ENCODE peak calls at places on chromosomes 7 and 10, in six cellular contexts. Y, M, S, N, A and J are unnamed samples. For H3K4me1, the result is how much of the 10 kb centered on the place peaks cover.

GRCh38 chr10:56537984-56538383 is 176.9 kb upstream of the ZWINT start:
- DNase-seq in Y (peak), M (no peak), S (no peak), N (no peak), A (no peak), J (no peak)

GRCh38 chr10:69057261-69057950 is 30.5 kb upstream of the SRGN start:
- DNase-seq in Y (no peak), M (peak), S (peak), N (peak), A (peak), J (peak)

GRCh38 chr7:104548861-104549260 is 220.5 kb downstream of the LHFPL3 start:
- DNase-seq in Y (no peak), M (no peak), S (no peak), N (no peak), A (no peak), J (no peak)

GRCh38 chr10:97399843-97400545 is 1.1 kb downstream of the RRP12 start:
- DNase-seq in Y (peak), M (peak), S (peak), N (no peak), A (no peak), J (no peak)

GRCh38 chr7:82697897-82698296 is 254.3 kb upstream of the CACNA2D1 start:
- DNase-seq in Y (no peak), M (no peak), S (peak), N (no peak), A (no peak), J (no peak)

GRCh38 chr7:28551311-28551710 is 139.0 kb downstream of the CREB5 start:
- DNase-seq in Y (no peak), M (no peak), S (no peak), N (no peak), A (no peak), J (no peak)

GRCh38 chr7:14748461-14748860 is 154.1 kb downstream of the DGKB start:
- DNase-seq in Y (no peak), M (no peak), S (peak), N (no peak), A (no peak), J (no peak)

GRCh38 chr10:77505431-77506334 is 131.9 kb downstream of the KCNMA1 start:
- DNase-seq in Y (peak), M (no peak), S (no peak), N (no peak), A (no peak), J (no peak)

GRCh38 chr10:124005091-124005490 is 88.3 kb downstream of the CHST15 start:
- DNase-seq in Y (no peak), M (no peak), S (no peak), N (no peak), A (peak), J (no peak)

GRCh38 chr7:27961255-27961654 is 219.3 kb downstream of the JAZF1 start:
- DNase-seq in Y (peak), M (no peak), S (no peak), N (no peak), A (no peak), J (no peak)

GRCh38 chr7:96090756-96091155 is 231.1 kb downstream of the SLC25A13 start:
- DNase-seq in Y (no peak), M (no peak), S (no peak), N (no peak), A (no peak), J (no peak)

GRCh38 chr10:48470115-48470892 is 134.6 kb downstream of the ARHGAP22 start:
- DNase-seq in Y (no peak), M (no peak), S (peak), N (no peak), A (no peak), J (no peak)

GRCh38 chr7:12715372-12716133 is 28.1 kb downstream of the ARL4A start:
- DNase-seq in Y (no peak), M (peak), S (peak), N (peak), A (peak), J (peak)

DNA sequence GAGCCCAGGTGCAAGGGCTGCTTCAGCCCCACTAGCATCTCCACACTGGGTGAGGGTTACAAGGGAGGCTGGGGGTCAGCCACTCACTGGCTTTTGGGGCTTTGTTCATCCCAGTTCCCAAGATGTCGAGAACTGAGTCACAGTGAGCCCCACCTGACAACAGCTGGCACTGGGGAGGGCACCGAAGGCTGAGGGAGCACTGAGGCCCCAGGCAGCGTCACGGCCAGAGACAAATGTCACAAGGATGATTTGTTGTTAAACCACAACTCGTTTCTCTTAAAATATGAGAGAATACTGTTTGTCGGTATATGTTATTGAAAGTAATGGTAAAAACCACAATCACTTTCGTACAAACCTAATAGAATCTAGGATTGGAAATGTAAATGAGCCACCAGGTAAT is 219.9 kb downstream of the CELF2 start:
- DNase-seq in Y (no peak), M (no peak), S (no peak), N (no peak), A (no peak), J (peak)
- H3K4me1 ChIP-seq in Y (under half), M (half or more), S (under half), N (under half), A (under half), J (half or more)

GRCh38 chr10:87868277-87868676 is 4.9 kb downstream of the PTEN start:
- DNase-seq in Y (no peak), M (no peak), S (peak), N (no peak), A (no peak), J (no peak)

GRCh38 chr10:87866575-87866974 is 3.1 kb downstream of the PTEN start:
- DNase-seq in Y (no peak), M (no peak), S (peak), N (no peak), A (no peak), J (no peak)

GRCh38 chr10:87870154-87870553 is 6.7 kb downstream of the PTEN start:
- DNase-seq in Y (no peak), M (no peak), S (no peak), N (no peak), A (no peak), J (no peak)

GRCh38 chr10:87865201-87866025 is 2.0 kb downstream of the PTEN start:
- DNase-seq in Y (no peak), M (no peak), S (peak), N (no peak), A (no peak), J (no peak)

GRCh38 chr10:87867453-87867852 is 4.0 kb downstream of the PTEN start:
- DNase-seq in Y (no peak), M (no peak), S (peak), N (no peak), A (no peak), J (no peak)
- H3K4me3 ChIP-seq in Y (peak), M (peak), S (peak), N (peak), A (peak), J (peak)

GRCh38 chr10:61750943-61751471 is 88.3 kb downstream of the CABCOCO1 start:
- DNase-seq in Y (no peak), M (peak), S (peak), N (peak), A (peak), J (peak)
- H3K4me1 ChIP-seq in Y (under half), M (under half), S (under half), N (under half), A (under half), J (under half)

GRCh38 chr7:332646-333398 is 42.9 kb downstream of the FOXL3 start:
- DNase-seq in Y (no peak), M (peak), S (peak), N (peak), A (peak), J (peak)
- H3K4me3 ChIP-seq in Y (peak), M (no peak), S (peak), N (peak), A (peak), J (peak)

DNA sequence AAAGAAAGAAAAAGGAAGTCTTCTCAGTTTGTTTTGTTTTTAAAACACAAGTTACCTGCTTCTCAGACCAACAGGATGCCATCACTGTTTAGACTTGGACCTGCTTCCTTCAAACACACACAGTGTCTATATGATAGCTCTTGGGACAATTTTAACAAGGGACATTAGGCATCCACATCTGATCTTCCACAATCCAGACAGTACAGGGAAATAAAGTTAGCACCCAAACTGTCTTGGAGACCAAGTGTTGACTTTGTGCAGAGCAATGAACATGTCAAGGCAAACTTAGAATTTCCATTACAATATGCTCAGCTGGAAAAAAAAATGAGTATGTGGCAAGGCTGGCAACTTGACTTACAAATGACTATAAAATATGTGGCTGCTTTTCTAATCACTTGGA is 80.9 kb downstream of the SGMS1 start:
- DNase-seq in Y (no peak), M (no peak), S (no peak), N (no peak), A (no peak), J (no peak)
- H3K4me1 ChIP-seq in Y (under half), M (half or more), S (under half), N (under half), A (under half), J (under half)

GRCh38 chr7:150343225-150343624 is 1.8 kb upstream of the RARRES2 start:
- DNase-seq in Y (no peak), M (no peak), S (no peak), N (no peak), A (no peak), J (no peak)

GRCh38 chr7:150340875-150341262 is 560 bp downstream of the RARRES2 start:
- DNase-seq in Y (no peak), M (no peak), S (no peak), N (no peak), A (no peak), J (no peak)

GRCh38 chr7:150340024-150340749 is 1.2 kb downstream of the RARRES2 start:
- DNase-seq in Y (no peak), M (peak), S (no peak), N (no peak), A (peak), J (no peak)

GRCh38 chr7:150342119-150342405 is 633 bp upstream of the RARRES2 start:
- DNase-seq in Y (no peak), M (no peak), S (no peak), N (no peak), A (no peak), J (no peak)

GRCh38 chr7:150341263-150342118 is at the start of gene RARRES2:
- DNase-seq in Y (no peak), M (peak), S (no peak), N (peak), A (no peak), J (no peak)
- H3K4me3 ChIP-seq in Y (no peak), M (no peak), S (no peak), N (peak), A (peak), J (no peak)

GRCh38 chr10:73873163-73873842 is 1.1 kb downstream of the CAMK2G start:
- DNase-seq in Y (no peak), M (no peak), S (no peak), N (no peak), A (no peak), J (no peak)

GRCh38 chr10:73871915-73872710 is 2.2 kb downstream of the CAMK2G start:
- DNase-seq in Y (no peak), M (no peak), S (no peak), N (no peak), A (no peak), J (no peak)

GRCh38 chr10:73868655-73869195 is 5.6 kb downstream of the CAMK2G start:
- DNase-seq in Y (no peak), M (no peak), S (no peak), N (no peak), A (no peak), J (no peak)

GRCh38 chr10:73873843-73874215 is 526 bp downstream of the CAMK2G start:
- DNase-seq in Y (no peak), M (no peak), S (no peak), N (no peak), A (no peak), J (no peak)

GRCh38 chr10:73871295-73871914 is 3.0 kb downstream of the CAMK2G start:
- DNase-seq in Y (no peak), M (no peak), S (no peak), N (no peak), A (no peak), J (no peak)
- H3K4me1 ChIP-seq in Y (under half), M (half or more), S (under half), N (under half), A (half or more), J (half or more)

DNA sequence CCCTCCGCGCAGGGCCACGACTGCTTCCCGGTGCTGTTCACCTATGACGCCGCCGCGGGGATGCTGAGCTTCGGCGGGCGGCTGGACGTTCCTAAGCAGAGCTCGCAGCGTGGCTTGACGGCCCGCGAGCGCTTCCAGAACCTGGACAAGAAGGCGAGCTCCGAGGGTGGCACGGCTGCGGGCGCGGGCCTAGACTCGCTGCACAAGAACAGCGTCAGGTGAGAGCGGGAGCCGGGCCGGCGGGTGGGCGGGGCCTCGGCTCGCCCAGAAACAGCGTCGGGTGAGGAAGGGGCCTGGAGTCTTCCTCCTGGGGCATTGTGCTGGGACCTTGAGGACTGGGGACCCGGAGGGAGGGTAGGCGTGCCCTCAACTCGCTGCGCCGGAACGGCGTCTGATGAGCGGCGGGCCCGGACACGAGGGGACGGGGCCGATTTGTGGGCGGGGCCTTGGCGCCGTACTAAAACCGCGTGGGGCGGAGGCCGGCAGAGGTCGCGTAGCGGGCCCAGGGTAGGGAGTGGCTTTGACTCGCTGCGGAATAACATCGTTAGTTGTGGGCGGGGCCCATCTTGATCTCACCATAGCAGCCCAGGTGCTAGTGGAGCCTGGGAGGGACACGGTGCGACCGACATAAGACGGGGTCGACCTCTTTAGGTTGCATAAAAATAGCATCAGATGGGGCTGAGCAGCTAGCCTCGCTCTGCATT is 15.6 kb downstream of the PDAP1 start:
- DNase-seq in Y (no peak), M (peak), S (peak), N (peak), A (peak), J (peak)
- H3K4me3 ChIP-seq in Y (no peak), M (peak), S (peak), N (peak), A (peak), J (peak)

GRCh38 chr7:6226194-6226799 is 46.1 kb downstream of the CYTH3 start:
- DNase-seq in Y (no peak), M (no peak), S (no peak), N (no peak), A (no peak), J (no peak)
- H3K4me1 ChIP-seq in Y (under half), M (half or more), S (under half), N (under half), A (half or more), J (under half)